ENCODE peak calls at places on chromosome 22, in four cellular contexts. E, A, R and C are unnamed samples.

GRCh38 chr22:25370322-25370721 is 150.9 kb downstream of the CRYBB2 start:
- DNase-seq in A (no peak), E (no peak), R (no peak), C (no peak)

GRCh38 chr22:23180893-23181762 is 819 bp downstream of the BCR start:
- DNase-seq in E (no peak), A (no peak), R (peak), C (no peak)

GRCh38 chr22:20433191-20433590 is 4.4 kb downstream of the SCARF2 start:
- DNase-seq in E (no peak), A (no peak), R (no peak), C (no peak)

GRCh38 chr22:30425616-30426394 is at the start of gene MTFP1:
- DNase-seq in E (peak), R (peak), A (peak), C (peak)

GRCh38 chr22:20118572-20119020 is 1.6 kb upstream of the TRMT2A start:
- DNase-seq in E (no peak), R (no peak), A (no peak), C (no peak)

GRCh38 chr22:40463017-40463631 is 92.7 kb downstream of the SGSM3 start:
- DNase-seq in R (no peak), E (no peak), A (no peak), C (no peak)

GRCh38 chr22:27804683-27805297 is 3.2 kb upstream of the MN1 start:
- DNase-seq in E (peak), R (peak), A (peak), C (peak)

GRCh38 chr22:19915287-19915954 is 26.2 kb upstream of the COMT start:
- DNase-seq in E (no peak), A (no peak), R (no peak), C (no peak)

GRCh38 chr22:20084547-20085413 is 4.7 kb downstream of the DGCR8 start:
- DNase-seq in E (peak), A (peak), R (peak), C (no peak)

GRCh38 chr22:41915035-41915782 is at the start of gene SHISA8:
- DNase-seq in R (peak), A (no peak), E (no peak), C (peak)

GRCh38 chr22:40728731-40729189 is 49.5 kb downstream of the MCHR1 start:
- DNase-seq in E (no peak), R (peak), A (no peak), C (no peak)

GRCh38 chr22:25183959-25184619 is 15.6 kb upstream of the CRYBB3 start:
- DNase-seq in E (no peak), A (no peak), R (no peak), C (no peak)

GRCh38 chr22:16586170-16586569 is 6.4 kb downstream of the CCT8L2 start:
- DNase-seq in R (peak), E (no peak), A (no peak), C (no peak)

GRCh38 chr22:19879651-19879995 is 24.9 kb upstream of the GNB1L start:
- DNase-seq in E (peak), A (no peak), R (no peak), C (no peak)

GRCh38 chr22:39301108-39301507 is 18.3 kb downstream of the RPL3 start:
- DNase-seq in E (no peak), A (no peak), R (no peak), C (no peak)

GRCh38 chr22:31085493-31085824 is 4.3 kb downstream of the SMTN start:
- DNase-seq in E (no peak), A (no peak), R (no peak), C (no peak)

GRCh38 chr22:25375683-25376082 is 156.2 kb downstream of the CRYBB2 start:
- DNase-seq in A (no peak), E (peak), R (no peak), C (no peak)

GRCh38 chr22:44391026-44391425 is 78.3 kb upstream of the SHISAL1 start:
- DNase-seq in R (no peak), A (no peak), E (peak), C (no peak)

GRCh38 chr22:23289851-23290724 is 109.8 kb downstream of the BCR start:
- DNase-seq in A (peak), R (peak), E (peak), C (peak)

GRCh38 chr22:42621505-42622002 is 6.9 kb upstream of the POLDIP3 start:
- DNase-seq in R (peak), E (peak), A (peak), C (peak)

GRCh38 chr22:20926243-20926642 is 9.0 kb downstream of the CRKL start:
- DNase-seq in E (no peak), R (no peak), A (no peak), C (no peak)

GRCh38 chr22:48102581-48102980 is 1340.1 kb downstream of the TBC1D22A start:
- DNase-seq in A (no peak), R (no peak), E (peak), C (no peak)

GRCh38 chr22:42933783-42934144 is 76.7 kb upstream of the ARFGAP3 start:
- DNase-seq in A (no peak), R (peak), E (no peak), C (peak)

GRCh38 chr22:33837806-33838205 is 82.5 kb downstream of the LARGE1 start:
- DNase-seq in A (no peak), R (no peak), E (no peak), C (no peak)

GRCh38 chr22:49951986-49952896 is 8.3 kb upstream of the PIM3 start:
- DNase-seq in E (peak), R (peak), A (no peak), C (peak)

GRCh38 chr22:49949914-49950292 is 10.7 kb upstream of the PIM3 start:
- DNase-seq in E (no peak), R (no peak), A (no peak), C (no peak)

GRCh38 chr22:49950396-49950994 is 10.1 kb upstream of the PIM3 start:
- DNase-seq in R (no peak), E (no peak), A (no peak), C (no peak)

GRCh38 chr22:49951678-49951985 is 8.9 kb upstream of the PIM3 start:
- DNase-seq in A (no peak), E (no peak), R (no peak), C (no peak)

DNA sequence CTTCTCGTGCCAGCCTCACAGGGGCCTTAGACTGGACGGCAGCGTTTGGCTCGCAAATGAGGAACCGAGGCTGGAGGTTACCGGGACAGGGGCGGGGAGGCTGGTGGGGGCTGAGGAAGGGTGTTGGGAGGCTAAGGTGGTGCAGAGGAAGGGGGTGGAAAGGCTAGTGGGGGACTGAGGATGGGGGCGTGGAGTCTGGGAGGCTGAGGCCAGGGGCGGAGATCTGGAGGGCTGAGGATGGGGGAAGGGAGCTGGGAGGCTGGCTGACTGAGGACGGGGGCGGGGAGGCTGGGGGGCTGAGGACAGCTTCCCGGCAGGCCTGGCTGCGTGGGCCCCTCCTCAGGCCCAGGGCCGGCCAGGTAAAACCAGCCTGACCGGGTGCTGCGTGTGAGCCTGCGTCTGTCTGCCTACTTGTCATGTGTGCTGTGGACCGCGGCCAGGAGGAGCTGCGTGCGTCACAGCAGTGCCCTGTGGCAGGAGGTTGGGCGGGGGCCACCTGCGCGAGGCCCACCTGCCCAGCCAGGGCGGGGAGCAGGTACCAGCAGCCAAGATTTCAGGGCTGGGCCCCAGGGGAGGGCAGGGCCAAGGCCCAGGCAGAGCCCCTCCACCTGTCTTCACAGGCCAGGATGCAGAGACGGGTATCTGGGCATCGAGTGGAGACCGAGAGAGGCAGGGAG is 9.4 kb upstream of the PIM3 start:
- DNase-seq in E (peak), A (no peak), R (peak), C (peak)
- H2AK5ac ChIP-seq in E (no peak), A (peak), R (peak), C (peak)

GRCh38 chr22:28905433-28905832 is 22.1 kb downstream of the ZNRF3 start:
- DNase-seq in E (no peak), A (no peak), R (no peak), C (no peak)
- H2AK5ac ChIP-seq in E (no peak), A (no peak), R (peak), C (peak)

GRCh38 chr22:26553056-26553752 is 36.7 kb downstream of the TPST2 start:
- DNase-seq in E (no peak), R (peak), A (no peak), C (peak)
- H2AK5ac ChIP-seq in E (no peak), R (no peak), A (no peak), C (peak)

GRCh38 chr22:46633334-46633890 is 13.2 kb downstream of the GRAMD4 start:
- DNase-seq in E (no peak), R (no peak), A (no peak), C (no peak)
- H2AK5ac ChIP-seq in E (no peak), R (peak), A (peak), C (no peak)

GRCh38 chr22:38218661-38219331 is 17.0 kb downstream of the MAFF start:
- DNase-seq in A (no peak), R (peak), E (peak), C (peak)
- H2AK5ac ChIP-seq in A (peak), R (peak), E (no peak), C (peak)